ENCODE peak calls at places on chromosomes 1 and 21, in ten cellular contexts. One of them, this sample, is unnamed.

GRCh38 chr1:66489972-66490601 is 43.9 kb upstream of the SGIP1 start:
- DNase-seq in NCI-H2081: no peak
- DNase-seq in HT1080: no peak
- DNase-seq in IMR-90: peak
- DNase-seq in activated CD8-positive, alpha-beta T cell treated with anti-CD3 and anti-CD28 coated beads, Interleukin-2, amount 10 ng/mL, durations not matched to agents 7 days and 5 days: no peak
- DNase-seq in nephron progenitor cell: no peak
- DNase-seq in HFF-Myc: no peak
- DNase-seq in stimulated activated CD8-positive, alpha-beta memory T cell treated with anti-CD3 and anti-CD28 coated beads, Interleukin-7, amount 100 ng/mL, for 24 hours: no peak
- DNase-seq in heart left ventricle: no peak
- DNase-seq in left ventricle myocardium inferior: no peak
- DNase-seq in this sample: no peak

GRCh38 chr1:214454619-214455396 is 96.6 kb downstream of the PTPN14 start:
- DNase-seq in NCI-H2081: peak
- DNase-seq in HT1080: peak
- DNase-seq in IMR-90: peak
- DNase-seq in activated CD8-positive, alpha-beta T cell treated with anti-CD3 and anti-CD28 coated beads, Interleukin-2, amount 10 ng/mL, durations not matched to agents 7 days and 5 days: no peak
- DNase-seq in nephron progenitor cell: no peak
- DNase-seq in HFF-Myc: peak
- DNase-seq in stimulated activated CD8-positive, alpha-beta memory T cell treated with anti-CD3 and anti-CD28 coated beads, Interleukin-7, amount 100 ng/mL, for 24 hours: no peak
- DNase-seq in heart left ventricle: no peak
- DNase-seq in left ventricle myocardium inferior: no peak
- DNase-seq in this sample: no peak

GRCh38 chr1:197180252-197180878 is 33.9 kb upstream of the ASPM start:
- DNase-seq in NCI-H2081: peak
- DNase-seq in HT1080: peak
- DNase-seq in IMR-90: peak
- DNase-seq in activated CD8-positive, alpha-beta T cell treated with anti-CD3 and anti-CD28 coated beads, Interleukin-2, amount 10 ng/mL, durations not matched to agents 7 days and 5 days: no peak
- DNase-seq in nephron progenitor cell: no peak
- DNase-seq in HFF-Myc: peak
- DNase-seq in stimulated activated CD8-positive, alpha-beta memory T cell treated with anti-CD3 and anti-CD28 coated beads, Interleukin-7, amount 100 ng/mL, for 24 hours: no peak
- DNase-seq in heart left ventricle: no peak
- DNase-seq in left ventricle myocardium inferior: no peak
- DNase-seq in this sample: no peak

GRCh38 chr21:45258476-45258875 is 29.2 kb downstream of the POFUT2 start:
- DNase-seq in NCI-H2081: no peak
- DNase-seq in HT1080: no peak
- DNase-seq in IMR-90: no peak
- DNase-seq in activated CD8-positive, alpha-beta T cell treated with anti-CD3 and anti-CD28 coated beads, Interleukin-2, amount 10 ng/mL, durations not matched to agents 7 days and 5 days: no peak
- DNase-seq in nephron progenitor cell: no peak
- DNase-seq in HFF-Myc: no peak
- DNase-seq in stimulated activated CD8-positive, alpha-beta memory T cell treated with anti-CD3 and anti-CD28 coated beads, Interleukin-7, amount 100 ng/mL, for 24 hours: no peak
- DNase-seq in heart left ventricle: no peak
- DNase-seq in left ventricle myocardium inferior: no peak
- DNase-seq in this sample: no peak

GRCh38 chr21:23579573-23579972 is 2027.7 kb downstream of the MRPL39 start:
- DNase-seq in NCI-H2081: no peak
- DNase-seq in HT1080: no peak
- DNase-seq in IMR-90: no peak
- DNase-seq in activated CD8-positive, alpha-beta T cell treated with anti-CD3 and anti-CD28 coated beads, Interleukin-2, amount 10 ng/mL, durations not matched to agents 7 days and 5 days: no peak
- DNase-seq in nephron progenitor cell: no peak
- DNase-seq in HFF-Myc: no peak
- DNase-seq in stimulated activated CD8-positive, alpha-beta memory T cell treated with anti-CD3 and anti-CD28 coated beads, Interleukin-7, amount 100 ng/mL, for 24 hours: no peak
- DNase-seq in heart left ventricle: no peak
- DNase-seq in left ventricle myocardium inferior: no peak
- DNase-seq in this sample: no peak

GRCh38 chr21:44700101-44701022 is 3.4 kb downstream of the KRTAP10-12 start:
- DNase-seq in NCI-H2081: no peak
- DNase-seq in HT1080: no peak
- DNase-seq in IMR-90: no peak
- DNase-seq in activated CD8-positive, alpha-beta T cell treated with anti-CD3 and anti-CD28 coated beads, Interleukin-2, amount 10 ng/mL, durations not matched to agents 7 days and 5 days: peak
- DNase-seq in nephron progenitor cell: no peak
- DNase-seq in HFF-Myc: no peak
- DNase-seq in stimulated activated CD8-positive, alpha-beta memory T cell treated with anti-CD3 and anti-CD28 coated beads, Interleukin-7, amount 100 ng/mL, for 24 hours: no peak
- DNase-seq in heart left ventricle: no peak
- DNase-seq in left ventricle myocardium inferior: no peak
- DNase-seq in this sample: no peak

GRCh38 chr1:58251415-58252073 is 295.0 kb downstream of the OMA1 start:
- DNase-seq in NCI-H2081: no peak
- DNase-seq in HT1080: peak
- DNase-seq in IMR-90: no peak
- DNase-seq in activated CD8-positive, alpha-beta T cell treated with anti-CD3 and anti-CD28 coated beads, Interleukin-2, amount 10 ng/mL, durations not matched to agents 7 days and 5 days: no peak
- DNase-seq in nephron progenitor cell: peak
- DNase-seq in HFF-Myc: no peak
- DNase-seq in stimulated activated CD8-positive, alpha-beta memory T cell treated with anti-CD3 and anti-CD28 coated beads, Interleukin-7, amount 100 ng/mL, for 24 hours: no peak
- DNase-seq in heart left ventricle: no peak
- DNase-seq in left ventricle myocardium inferior: no peak
- DNase-seq in this sample: no peak

GRCh38 chr1:89855413-89856123 is 34.7 kb downstream of the LRRC8D start:
- DNase-seq in NCI-H2081: no peak
- DNase-seq in HT1080: peak
- DNase-seq in IMR-90: peak
- DNase-seq in activated CD8-positive, alpha-beta T cell treated with anti-CD3 and anti-CD28 coated beads, Interleukin-2, amount 10 ng/mL, durations not matched to agents 7 days and 5 days: no peak
- DNase-seq in nephron progenitor cell: no peak
- DNase-seq in HFF-Myc: no peak
- DNase-seq in stimulated activated CD8-positive, alpha-beta memory T cell treated with anti-CD3 and anti-CD28 coated beads, Interleukin-7, amount 100 ng/mL, for 24 hours: no peak
- DNase-seq in heart left ventricle: no peak
- DNase-seq in left ventricle myocardium inferior: no peak
- DNase-seq in this sample: no peak

GRCh38 chr1:45721207-45721606 is 29.2 kb downstream of the IPP start:
- DNase-seq in NCI-H2081: no peak
- DNase-seq in HT1080: no peak
- DNase-seq in IMR-90: peak
- DNase-seq in activated CD8-positive, alpha-beta T cell treated with anti-CD3 and anti-CD28 coated beads, Interleukin-2, amount 10 ng/mL, durations not matched to agents 7 days and 5 days: no peak
- DNase-seq in nephron progenitor cell: no peak
- DNase-seq in HFF-Myc: peak
- DNase-seq in stimulated activated CD8-positive, alpha-beta memory T cell treated with anti-CD3 and anti-CD28 coated beads, Interleukin-7, amount 100 ng/mL, for 24 hours: no peak
- DNase-seq in heart left ventricle: no peak
- DNase-seq in left ventricle myocardium inferior: no peak
- DNase-seq in this sample: no peak

GRCh38 chr1:206916000-206916709 is 5.6 kb downstream of the FCMR start:
- DNase-seq in NCI-H2081: no peak
- DNase-seq in HT1080: no peak
- DNase-seq in IMR-90: no peak
- DNase-seq in activated CD8-positive, alpha-beta T cell treated with anti-CD3 and anti-CD28 coated beads, Interleukin-2, amount 10 ng/mL, durations not matched to agents 7 days and 5 days: no peak
- DNase-seq in nephron progenitor cell: no peak
- DNase-seq in HFF-Myc: no peak
- DNase-seq in stimulated activated CD8-positive, alpha-beta memory T cell treated with anti-CD3 and anti-CD28 coated beads, Interleukin-7, amount 100 ng/mL, for 24 hours: no peak
- DNase-seq in heart left ventricle: no peak
- DNase-seq in left ventricle myocardium inferior: no peak
- DNase-seq in this sample: no peak

GRCh38 chr1:6477039-6477820 is 11.3 kb upstream of the TNFRSF25 start:
- DNase-seq in NCI-H2081: no peak
- DNase-seq in HT1080: no peak
- DNase-seq in IMR-90: no peak
- DNase-seq in activated CD8-positive, alpha-beta T cell treated with anti-CD3 and anti-CD28 coated beads, Interleukin-2, amount 10 ng/mL, durations not matched to agents 7 days and 5 days: no peak
- DNase-seq in nephron progenitor cell: no peak
- DNase-seq in HFF-Myc: no peak
- DNase-seq in stimulated activated CD8-positive, alpha-beta memory T cell treated with anti-CD3 and anti-CD28 coated beads, Interleukin-7, amount 100 ng/mL, for 24 hours: no peak
- DNase-seq in heart left ventricle: no peak
- DNase-seq in left ventricle myocardium inferior: no peak
- DNase-seq in this sample: no peak

GRCh38 chr1:238753205-238753720 is 633.1 kb upstream of the CHRM3 start:
- DNase-seq in NCI-H2081: no peak
- DNase-seq in HT1080: no peak
- DNase-seq in IMR-90: no peak
- DNase-seq in activated CD8-positive, alpha-beta T cell treated with anti-CD3 and anti-CD28 coated beads, Interleukin-2, amount 10 ng/mL, durations not matched to agents 7 days and 5 days: no peak
- DNase-seq in nephron progenitor cell: no peak
- DNase-seq in HFF-Myc: no peak
- DNase-seq in stimulated activated CD8-positive, alpha-beta memory T cell treated with anti-CD3 and anti-CD28 coated beads, Interleukin-7, amount 100 ng/mL, for 24 hours: no peak
- DNase-seq in heart left ventricle: no peak
- DNase-seq in left ventricle myocardium inferior: no peak
- DNase-seq in this sample: no peak

This sample was measured in T-helper 1 cell.